ENCODE peak calls at places on chromosomes 1 and 21, in four cellular contexts. One of them, this sample, is unnamed.

GRCh38 chr21:27571706-27572105 is 604.8 kb upstream of the ADAMTS5 start:
- DNase-seq in K562: no peak
- DNase-seq in ovary: no peak
- DNase-seq in transverse colon: no peak
- DNase-seq in this sample: peak; percentile 78

GRCh38 chr21:43866233-43866632 is 1.2 kb downstream of the AGPAT3 start:
- DNase-seq in K562: peak; percentile 46
- DNase-seq in ovary: peak; percentile 61
- DNase-seq in transverse colon: peak; percentile 58
- DNase-seq in this sample: no peak

GRCh38 chr1:218274551-218274950 is 10.5 kb upstream of the RRP15 start:
- DNase-seq in K562: no peak
- DNase-seq in ovary: no peak
- DNase-seq in transverse colon: no peak
- DNase-seq in this sample: no peak

GRCh38 chr21:16841917-16842316 is 670.9 kb upstream of the CXADR start:
- DNase-seq in K562: no peak
- DNase-seq in ovary: no peak
- DNase-seq in transverse colon: no peak
- DNase-seq in this sample: no peak

GRCh38 chr1:93531193-93531592 is 83.3 kb downstream of the FNBP1L start:
- DNase-seq in K562: no peak
- DNase-seq in ovary: no peak
- DNase-seq in transverse colon: no peak
- DNase-seq in this sample: no peak

GRCh38 chr21:31078216-31078615 is 39.9 kb upstream of the KRTAP19-8 start:
- DNase-seq in K562: no peak
- DNase-seq in ovary: no peak
- DNase-seq in transverse colon: no peak
- DNase-seq in this sample: no peak

GRCh38 chr1:81588149-81588548 is 212.6 kb upstream of the ADGRL2 start:
- DNase-seq in K562: no peak
- DNase-seq in ovary: no peak
- DNase-seq in transverse colon: no peak
- DNase-seq in this sample: no peak

GRCh38 chr1:228341814-228342626 is 64.6 kb downstream of the TRIM11 start:
- DNase-seq in K562: no peak
- DNase-seq in ovary: peak; percentile 22
- DNase-seq in transverse colon: peak; percentile 5
- DNase-seq in this sample: no peak

GRCh38 chr1:29934255-29934654 is 697.9 kb downstream of the PTPRU start:
- DNase-seq in K562: no peak
- DNase-seq in ovary: no peak
- DNase-seq in transverse colon: no peak
- DNase-seq in this sample: no peak

GRCh38 chr1:64514197-64514765 is 44.4 kb downstream of the CACHD1 start:
- DNase-seq in K562: no peak
- DNase-seq in ovary: no peak
- DNase-seq in transverse colon: no peak
- DNase-seq in this sample: no peak

GRCh38 chr1:208029381-208030319 is 118.7 kb upstream of the CD34 start:
- DNase-seq in K562: no peak
- DNase-seq in ovary: peak; percentile 29
- DNase-seq in transverse colon: peak; percentile 19
- DNase-seq in this sample: no peak

GRCh38 chr21:37631319-37632117 is 264.9 kb downstream of the DYRK1A start:
- DNase-seq in K562: no peak
- DNase-seq in ovary: no peak
- DNase-seq in transverse colon: no peak
- DNase-seq in this sample: peak; percentile 48

GRCh38 chr1:5164155-5164554 is 509.7 kb downstream of the AJAP1 start:
- DNase-seq in K562: no peak
- DNase-seq in ovary: no peak
- DNase-seq in transverse colon: no peak
- DNase-seq in this sample: no peak

GRCh38 chr1:175481126-175482071 is 262.0 kb downstream of the TNR start:
- DNase-seq in K562: peak; percentile 57
- DNase-seq in ovary: no peak
- DNase-seq in transverse colon: no peak
- DNase-seq in this sample: no peak

GRCh38 chr1:167418397-167418796 is 99.9 kb downstream of the CD247 start:
- DNase-seq in K562: no peak
- DNase-seq in ovary: no peak
- DNase-seq in transverse colon: no peak
- DNase-seq in this sample: no peak

DNA sequence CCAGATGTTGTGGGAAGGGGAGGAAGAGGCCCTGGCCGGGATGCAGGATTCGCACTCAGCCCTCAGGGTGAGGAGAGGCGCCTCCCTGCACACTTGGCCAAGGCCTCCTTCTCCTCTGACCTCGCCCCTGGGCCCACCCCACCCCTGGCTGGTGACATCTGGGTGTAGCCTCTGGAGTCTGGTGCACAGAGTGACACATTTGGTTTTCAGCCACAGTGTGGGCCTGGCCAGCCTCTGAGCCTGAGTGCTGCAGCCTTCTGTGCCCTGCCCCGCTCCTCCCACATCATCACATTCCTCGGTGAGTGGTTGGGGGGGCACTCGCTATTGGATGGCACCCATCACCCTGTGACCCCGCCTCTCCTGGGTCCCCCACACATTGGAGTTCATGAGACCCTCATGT is 45.8 kb downstream of the PRDM16 start:
- DNase-seq in K562: no peak
- DNase-seq in ovary: no peak
- DNase-seq in transverse colon: no peak
- DNase-seq in this sample: no peak
- H3K27ac ChIP-seq in K562: no peak overlapping the region
- H3K27ac ChIP-seq in ovary: no peak overlapping the region
- H3K27ac ChIP-seq in transverse colon: no peak overlapping the region
- H3K27ac ChIP-seq in this sample: no peak overlapping the region

DNA sequence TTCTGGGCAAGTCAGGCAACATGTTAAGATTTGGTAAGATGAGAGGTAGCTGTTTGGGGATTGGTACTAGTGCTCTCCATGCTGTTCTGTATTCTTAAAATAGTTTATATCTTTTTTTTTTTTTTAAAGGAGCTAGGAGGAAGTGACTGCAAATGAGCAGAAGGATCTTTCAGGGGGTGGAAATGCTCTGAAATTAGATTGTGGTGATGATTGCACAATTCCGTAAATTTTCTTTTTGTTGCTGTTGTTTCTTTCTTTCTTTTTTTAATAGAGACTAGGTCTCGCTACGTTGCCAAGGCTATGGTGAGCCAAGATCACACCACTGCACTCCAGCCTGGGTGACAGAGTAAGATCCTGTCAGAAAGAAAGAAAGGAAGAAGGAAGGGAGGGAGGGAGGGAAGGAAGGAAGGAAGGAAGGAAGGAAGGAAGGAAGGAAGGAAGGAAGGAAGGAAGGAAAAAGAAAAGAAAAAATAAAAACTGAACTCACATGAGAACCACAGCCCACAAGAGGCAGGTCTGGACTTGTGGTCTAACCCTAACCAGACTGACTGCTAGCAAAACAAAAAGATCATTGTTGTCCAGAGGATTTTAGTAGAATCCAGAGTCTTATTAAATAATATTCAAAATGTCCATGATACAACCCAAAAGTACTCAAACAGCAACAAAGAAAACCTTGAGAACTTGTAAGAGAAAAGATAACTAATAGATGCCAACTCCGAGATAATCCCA is 4.5 kb upstream of the ITGB2 start:
- DNase-seq in K562: no peak
- DNase-seq in ovary: no peak
- DNase-seq in transverse colon: no peak
- DNase-seq in this sample: no peak
- H3K27ac ChIP-seq in K562: no peak overlapping the region
- H3K27ac ChIP-seq in ovary: no peak overlapping the region
- H3K27ac ChIP-seq in transverse colon: peak overlapping the region; percentile 1
- H3K27ac ChIP-seq in this sample: peak overlapping the region; percentile 49

GRCh38 chr1:153592706-153593105 is 20.2 kb downstream of the S100A16 start:
- DNase-seq in K562: no peak
- DNase-seq in ovary: no peak
- DNase-seq in transverse colon: no peak
- DNase-seq in this sample: no peak

GRCh38 chr1:153602749-153603148 is 10.2 kb downstream of the S100A16 start:
- DNase-seq in K562: no peak
- DNase-seq in ovary: no peak
- DNase-seq in transverse colon: no peak
- DNase-seq in this sample: no peak

GRCh38 chr1:153599847-153600246 is 13.1 kb downstream of the S100A16 start:
- DNase-seq in K562: no peak
- DNase-seq in ovary: no peak
- DNase-seq in transverse colon: no peak
- DNase-seq in this sample: no peak

GRCh38 chr1:153598309-153599172 is 14.4 kb downstream of the S100A16 start:
- DNase-seq in K562: no peak
- DNase-seq in ovary: no peak
- DNase-seq in transverse colon: peak; percentile 23
- DNase-seq in this sample: no peak

GRCh38 chr1:153597206-153597605 is 15.7 kb downstream of the S100A16 start:
- DNase-seq in K562: no peak
- DNase-seq in ovary: no peak
- DNase-seq in transverse colon: peak; percentile 22
- DNase-seq in this sample: no peak
- H3K27ac ChIP-seq in K562: no peak overlapping the region
- H3K27ac ChIP-seq in ovary: no peak overlapping the region
- H3K27ac ChIP-seq in transverse colon: no peak overlapping the region
- H3K27ac ChIP-seq in this sample: peak overlapping the region; percentile 14

DNA sequence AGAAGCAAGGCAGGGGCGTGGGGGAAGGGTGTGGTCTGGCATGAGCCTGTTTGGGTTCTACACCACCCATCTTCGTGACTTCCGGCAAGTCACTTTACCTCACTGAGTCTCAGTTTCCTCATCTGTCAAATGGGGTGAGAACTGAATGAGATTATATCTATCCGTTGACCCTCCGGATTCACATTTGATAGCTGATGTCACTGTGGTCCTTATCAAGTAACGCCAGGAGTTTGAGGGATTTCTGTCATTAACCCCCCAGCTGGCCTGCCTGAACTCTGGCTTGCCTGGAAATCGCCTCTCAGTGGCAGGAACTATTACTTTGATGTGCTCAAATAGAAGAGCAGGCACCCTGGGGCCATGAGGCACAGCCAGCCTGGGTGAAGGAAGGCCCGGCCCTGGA is 15.6 kb downstream of the MRPL37 start:
- DNase-seq in K562: no peak
- DNase-seq in ovary: no peak
- DNase-seq in transverse colon: no peak
- DNase-seq in this sample: no peak
- H3K27ac ChIP-seq in K562: no peak overlapping the region
- H3K27ac ChIP-seq in ovary: no peak overlapping the region
- H3K27ac ChIP-seq in transverse colon: no peak overlapping the region
- H3K27ac ChIP-seq in this sample: no peak overlapping the region

GRCh38 chr1:230827081-230827681 is 41.1 kb downstream of the C1orf198 start:
- DNase-seq in K562: no peak
- DNase-seq in ovary: peak; percentile 76
- DNase-seq in transverse colon: no peak
- DNase-seq in this sample: no peak
- H3K27ac ChIP-seq in K562: no peak overlapping the region
- H3K27ac ChIP-seq in ovary: no peak overlapping the region
- H3K27ac ChIP-seq in transverse colon: no peak overlapping the region
- H3K27ac ChIP-seq in this sample: no peak overlapping the region

GRCh38 chr1:8461341-8462110 is 143.6 kb downstream of the SLC45A1 start:
- DNase-seq in K562: no peak
- DNase-seq in ovary: no peak
- DNase-seq in transverse colon: no peak
- DNase-seq in this sample: no peak
- H3K27ac ChIP-seq in K562: no peak overlapping the region
- H3K27ac ChIP-seq in ovary: no peak overlapping the region
- H3K27ac ChIP-seq in transverse colon: peak overlapping the region; percentile 82
- H3K27ac ChIP-seq in this sample: no peak overlapping the region

GRCh38 chr1:209386156-209386555 is 197.4 kb upstream of the CAMK1G start:
- DNase-seq in K562: no peak
- DNase-seq in ovary: no peak
- DNase-seq in transverse colon: no peak
- DNase-seq in this sample: no peak
- H3K27ac ChIP-seq in K562: no peak overlapping the region
- H3K27ac ChIP-seq in ovary: no peak overlapping the region
- H3K27ac ChIP-seq in transverse colon: no peak overlapping the region
- H3K27ac ChIP-seq in this sample: peak overlapping the region; percentile 98

GRCh38 chr21:41929248-41929647 is 24.6 kb downstream of the C2CD2 start:
- DNase-seq in K562: no peak
- DNase-seq in ovary: no peak
- DNase-seq in transverse colon: no peak
- DNase-seq in this sample: no peak
- H3K27ac ChIP-seq in K562: no peak overlapping the region
- H3K27ac ChIP-seq in ovary: no peak overlapping the region
- H3K27ac ChIP-seq in transverse colon: peak overlapping the region; percentile 35
- H3K27ac ChIP-seq in this sample: peak overlapping the region; percentile 80

GRCh38 chr1:11989669-11990068 is 9.4 kb downstream of the MFN2 start:
- DNase-seq in K562: no peak
- DNase-seq in ovary: no peak
- DNase-seq in transverse colon: no peak
- DNase-seq in this sample: no peak

GRCh38 chr1:11984559-11984958 is 4.3 kb downstream of the MFN2 start:
- DNase-seq in K562: no peak
- DNase-seq in ovary: no peak
- DNase-seq in transverse colon: no peak
- DNase-seq in this sample: no peak

GRCh38 chr1:11991969-11992676 is 11.9 kb downstream of the MFN2 start:
- DNase-seq in K562: no peak
- DNase-seq in ovary: no peak
- DNase-seq in transverse colon: no peak
- DNase-seq in this sample: no peak

GRCh38 chr1:11985851-11986250 is 5.6 kb downstream of the MFN2 start:
- DNase-seq in K562: no peak
- DNase-seq in ovary: no peak
- DNase-seq in transverse colon: no peak
- DNase-seq in this sample: no peak

DNA sequence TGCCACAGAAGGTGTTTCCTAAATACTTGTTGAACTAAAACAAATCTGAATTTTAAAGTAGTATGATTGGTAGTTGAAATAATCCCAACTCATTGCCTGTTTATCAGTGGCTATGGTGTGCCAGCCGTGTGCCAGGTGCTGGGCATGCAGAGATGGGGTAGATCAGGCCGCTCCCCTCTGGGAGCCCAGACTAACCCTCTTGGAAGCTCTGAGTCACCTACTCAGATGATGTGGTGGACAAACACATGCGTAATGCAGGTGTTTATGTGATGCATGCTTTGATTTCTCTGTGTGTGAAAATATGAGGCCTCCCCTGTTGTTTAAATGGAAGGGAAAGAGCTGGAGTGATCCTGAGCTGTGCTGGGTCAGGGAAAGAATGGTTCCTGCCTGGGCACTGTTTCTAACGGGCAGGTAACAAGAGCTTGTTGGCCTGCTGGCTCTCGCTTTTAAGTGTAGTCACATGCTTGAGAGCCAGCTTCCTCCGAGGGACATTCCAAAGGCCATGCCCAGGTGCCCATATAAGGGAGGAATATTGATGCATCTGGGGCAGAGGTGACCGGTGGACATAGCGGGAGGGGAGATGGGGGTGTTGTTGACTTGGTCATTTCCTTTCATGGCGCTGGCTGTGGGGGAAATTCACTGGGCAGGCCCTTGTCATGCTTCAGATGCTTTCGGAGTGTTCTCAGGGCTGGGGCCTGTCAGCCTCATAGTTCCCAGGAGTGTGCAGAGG is 10.2 kb downstream of the MFN2 start:
- DNase-seq in K562: no peak
- DNase-seq in ovary: no peak
- DNase-seq in transverse colon: no peak
- DNase-seq in this sample: no peak
- H3K27ac ChIP-seq in K562: no peak overlapping the region
- H3K27ac ChIP-seq in ovary: no peak overlapping the region
- H3K27ac ChIP-seq in transverse colon: peak overlapping the region; percentile 42
- H3K27ac ChIP-seq in this sample: no peak overlapping the region

This sample was measured in keratinocyte.